ENCODE peak calls at places on chromosomes 2 and 18, in four cellular contexts. K is cardiac muscle cell, Z is A549, V is spleen. A is an unnamed sample. For H3K9me3, the result is how much of the 10 kb centered on the place peaks cover.

GRCh38 chr2:108944601-108945241 is 44.3 kb downstream of the EDAR start:
- DNase-seq in V (no peak), K (no peak), Z (peak), A (no peak)

GRCh38 chr2:44744961-44745360 is 196.5 kb upstream of the SIX3 start:
- DNase-seq in K (no peak), V (no peak), Z (no peak), A (no peak)

GRCh38 chr2:241560883-241561474 is 2.4 kb downstream of the BOK start:
- DNase-seq in Z (no peak), V (no peak), K (no peak), A (no peak)

GRCh38 chr2:1226766-1227165 is 186.5 kb upstream of the TPO start:
- DNase-seq in Z (no peak), V (no peak), K (no peak), A (no peak)

GRCh38 chr2:41869542-41870256 is 178.1 kb upstream of the PKDCC start:
- DNase-seq in Z (peak), K (peak), V (peak), A (peak)

GRCh38 chr2:19802088-19802806 is 99.5 kb downstream of the TTC32 start:
- DNase-seq in Z (no peak), K (no peak), V (no peak), A (no peak)

GRCh38 chr2:100588071-100588786 is 25.4 kb downstream of the PDCL3 start:
- DNase-seq in Z (peak), V (no peak), K (no peak), A (no peak)

GRCh38 chr2:238383135-238383534 is 43.6 kb upstream of the ASB1 start:
- DNase-seq in K (no peak), V (no peak), Z (no peak), A (no peak)

GRCh38 chr2:128368437-128369125 is 49.9 kb upstream of the HS6ST1 start:
- DNase-seq in Z (no peak), K (no peak), V (peak), A (no peak)

GRCh38 chr2:30447149-30448045 is at the start of gene LCLAT1:
- DNase-seq in Z (peak), K (peak), V (peak), A (peak)

GRCh38 chr2:97849881-97850540 is 136.6 kb downstream of the ZAP70 start:
- DNase-seq in Z (no peak), K (no peak), V (no peak), A (no peak)

GRCh38 chr2:189609423-189609816 is 28.8 kb upstream of the SLC40A1 start:
- DNase-seq in K (no peak), Z (peak), V (no peak), A (no peak)

GRCh38 chr2:204357175-204357695 is 188.0 kb upstream of the PARD3B start:
- DNase-seq in K (no peak), V (no peak), Z (no peak), A (no peak)

GRCh38 chr18:31778391-31778950 is 17.8 kb upstream of the SLC25A52 start:
- DNase-seq in V (no peak), K (no peak), Z (no peak), A (no peak)

GRCh38 chr2:16739778-16740581 is 74.3 kb upstream of the CYRIA start:
- DNase-seq in K (no peak), Z (no peak), V (no peak), A (no peak)

GRCh38 chr2:186460465-186460864 is 25.6 kb upstream of the ZC3H15 start:
- DNase-seq in K (peak), Z (peak), V (no peak), A (peak)

GRCh38 chr2:37570773-37571570 is 100.5 kb downstream of the CDC42EP3 start:
- DNase-seq in K (no peak), Z (peak), V (no peak), A (no peak)

GRCh38 chr2:106839849-106840595 is 45.9 kb downstream of the ST6GAL2 start:
- DNase-seq in V (no peak), K (peak), Z (peak), A (no peak)

GRCh38 chr2:64748561-64748960 is 94.8 kb upstream of the SERTAD2 start:
- DNase-seq in K (no peak), V (no peak), Z (no peak), A (no peak)

GRCh38 chr18:286515-287310 is 18.9 kb upstream of the THOC1 start:
- DNase-seq in K (peak), V (no peak), Z (peak), A (no peak)

GRCh38 chr18:51361130-51361860 is 163.8 kb upstream of the MEX3C start:
- DNase-seq in Z (no peak), K (peak), V (no peak), A (no peak)

GRCh38 chr2:33426666-33427231 is 49.7 kb upstream of the RASGRP3 start:
- DNase-seq in Z (peak), V (no peak), K (peak), A (no peak)

GRCh38 chr2:84526562-84526961 is 10.3 kb downstream of the DNAH6 start:
- DNase-seq in V (no peak), Z (no peak), K (no peak), A (peak)

GRCh38 chr2:73759287-73759764 is 20.6 kb downstream of the DUSP11 start:
- DNase-seq in Z (no peak), V (no peak), K (peak), A (no peak)

GRCh38 chr2:78541451-78542267 is 483.8 kb upstream of the REG3G start:
- DNase-seq in V (no peak), Z (peak), K (no peak), A (no peak)

GRCh38 chr2:227153766-227154486 is 10.1 kb downstream of the COL4A4 start:
- DNase-seq in V (no peak), K (no peak), Z (peak), A (no peak)

GRCh38 chr18:46335551-46336059 is 231.4 kb downstream of the HAUS1 start:
- DNase-seq in K (peak), V (peak), Z (no peak), A (no peak)

GRCh38 chr2:107197601-107198000 is 311.6 kb upstream of the ST6GAL2 start:
- DNase-seq in K (no peak), Z (peak), V (no peak), A (no peak)

GRCh38 chr2:116224610-116225009 is 1589.9 kb upstream of the DDX18 start:
- DNase-seq in K (no peak), V (no peak), Z (no peak), A (no peak)
- H3K9me3 ChIP-seq in K (under half), V (under half), Z (under half), A (under half)

GRCh38 chr2:236160366-236161081 is 7.7 kb downstream of the GBX2 start:
- DNase-seq in K (no peak), Z (no peak), V (peak), A (no peak)

GRCh38 chr2:236161531-236161930 is 6.7 kb downstream of the GBX2 start:
- DNase-seq in V (peak), K (no peak), Z (no peak), A (no peak)

GRCh38 chr2:236158969-236159777 is 9.0 kb downstream of the GBX2 start:
- DNase-seq in V (peak), K (no peak), Z (no peak), A (no peak)

GRCh38 chr2:236161082-236161462 is 7.1 kb downstream of the GBX2 start:
- DNase-seq in Z (no peak), K (no peak), V (no peak), A (no peak)

DNA sequence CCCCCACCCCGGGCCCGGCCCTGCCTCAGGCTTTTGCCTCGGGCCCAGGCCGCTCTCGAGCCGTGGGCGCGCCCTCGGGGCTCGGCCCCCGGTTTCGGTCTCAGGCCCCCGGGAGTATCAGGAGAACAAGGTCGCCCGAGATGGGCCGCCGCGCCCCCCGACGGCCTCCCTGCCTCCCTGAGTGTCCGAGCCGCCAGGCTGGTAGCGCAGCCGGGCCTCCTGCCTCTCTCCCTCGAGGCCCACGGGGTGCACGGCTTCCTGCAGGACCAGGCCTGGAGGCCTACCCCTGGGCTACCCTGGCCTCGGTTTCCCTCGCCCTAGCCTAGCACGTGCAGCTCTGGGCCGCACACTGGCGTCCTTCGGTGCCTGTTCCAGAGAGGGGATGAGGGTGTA is 8.4 kb downstream of the GBX2 start:
- DNase-seq in Z (no peak), V (peak), K (no peak), A (no peak)
- H3K27ac ChIP-seq in Z (no peak), V (no peak), K (no peak), A (no peak)

GRCh38 chr18:6546229-6546628 is 131.5 kb upstream of the L3MBTL4 start:
- DNase-seq in V (no peak), K (no peak), Z (no peak), A (no peak)

GRCh38 chr18:6542296-6542695 is 127.6 kb upstream of the L3MBTL4 start:
- DNase-seq in K (no peak), V (no peak), Z (no peak), A (no peak)

GRCh38 chr18:6543330-6543908 is 128.7 kb upstream of the L3MBTL4 start:
- DNase-seq in V (no peak), K (peak), Z (peak), A (no peak)

GRCh38 chr18:6553234-6553900 is 138.7 kb upstream of the L3MBTL4 start:
- DNase-seq in Z (no peak), V (no peak), K (no peak), A (no peak)

GRCh38 chr18:6547476-6547875 is 132.8 kb upstream of the L3MBTL4 start:
- DNase-seq in K (no peak), V (no peak), Z (no peak), A (no peak)
- H3K9me3 ChIP-seq in K (under half), V (under half), Z (under half), A (under half)

GRCh38 chr2:27959496-27959895 is 69.0 kb downstream of the BABAM2 start:
- DNase-seq in K (no peak), V (no peak), Z (peak), A (no peak)
- H3K27ac ChIP-seq in K (no peak), V (peak), Z (peak), A (no peak)